ENCODE peak calls at places on chromosomes 12 and 14, in ten cellular contexts. W is HFF-Myc, X is fibroblast of lung, E is left ventricle myocardium inferior, R is cardiac fibroblast, C is astrocyte of the cerebellum, O is stomach, Q is foreskin fibroblast, L is IMR-90, S is neural progenitor cell. K is an unnamed sample.

GRCh38 chr12:68530965-68531364 is 79.7 kb upstream of the RAP1B start:
- DNase-seq in Q (peak; percentile 74), X (peak; percentile 66), W (no peak), O (no peak), E (no peak), R (peak; percentile 86), C (peak; percentile 81), S (no peak), L (peak; percentile 77), K (no peak)

GRCh38 chr12:119649202-119649808 is 18.6 kb upstream of the PRKAB1 start:
- DNase-seq in C (no peak), W (no peak), S (peak; percentile 27), Q (peak; percentile 11), X (no peak), O (no peak), L (no peak), R (peak; percentile 13), E (no peak), K (no peak)

GRCh38 chr12:13211859-13212664 is 15.5 kb downstream of the EMP1 start:
- DNase-seq in E (no peak), O (peak; percentile 66), C (peak; percentile 57), S (peak; percentile 83), X (peak; percentile 79), W (no peak), L (peak; percentile 71), R (peak; percentile 85), Q (peak; percentile 74), K (peak; percentile 29)

GRCh38 chr12:58529114-58529665 is 391.1 kb downstream of the LRIG3 start:
- DNase-seq in L (peak; percentile 86), X (peak; percentile 84), C (peak; percentile 28), E (no peak), Q (peak; percentile 83), S (no peak), W (peak; percentile 72), O (no peak), R (peak; percentile 48), K (no peak)

GRCh38 chr12:118373628-118374027 is 921 bp upstream of the TAOK3 start:
- DNase-seq in Q (no peak), E (no peak), W (no peak), O (no peak), C (no peak), S (peak; percentile 6), R (no peak), X (no peak), L (no peak), K (no peak)

GRCh38 chr12:114611145-114612018 is 72.6 kb downstream of the TBX3 start:
- DNase-seq in C (no peak), E (no peak), O (no peak), L (no peak), R (no peak), W (no peak), S (no peak), Q (no peak), X (no peak), K (no peak)

GRCh38 chr12:26279908-26280307 is 84.5 kb downstream of the SSPN start:
- DNase-seq in W (no peak), X (no peak), R (no peak), S (no peak), C (no peak), Q (no peak), E (no peak), O (no peak), L (no peak), K (no peak)

GRCh38 chr12:108686753-108687152 is 44.6 kb downstream of the CORO1C start:
- DNase-seq in Q (no peak), W (no peak), S (no peak), R (no peak), X (no peak), L (no peak), C (no peak), E (peak; percentile 48), O (no peak), K (no peak)

GRCh38 chr12:58593557-58594304 is 326.6 kb downstream of the LRIG3 start:
- DNase-seq in S (no peak), X (no peak), W (no peak), O (no peak), E (no peak), C (no peak), L (no peak), Q (peak; percentile 41), R (no peak), K (no peak)

GRCh38 chr12:65800928-65801327 is 23.4 kb upstream of the HMGA2 start:
- DNase-seq in W (no peak), C (peak; percentile 73), E (no peak), S (no peak), Q (no peak), L (peak; percentile 54), O (no peak), R (peak; percentile 31), X (no peak), K (no peak)

DNA sequence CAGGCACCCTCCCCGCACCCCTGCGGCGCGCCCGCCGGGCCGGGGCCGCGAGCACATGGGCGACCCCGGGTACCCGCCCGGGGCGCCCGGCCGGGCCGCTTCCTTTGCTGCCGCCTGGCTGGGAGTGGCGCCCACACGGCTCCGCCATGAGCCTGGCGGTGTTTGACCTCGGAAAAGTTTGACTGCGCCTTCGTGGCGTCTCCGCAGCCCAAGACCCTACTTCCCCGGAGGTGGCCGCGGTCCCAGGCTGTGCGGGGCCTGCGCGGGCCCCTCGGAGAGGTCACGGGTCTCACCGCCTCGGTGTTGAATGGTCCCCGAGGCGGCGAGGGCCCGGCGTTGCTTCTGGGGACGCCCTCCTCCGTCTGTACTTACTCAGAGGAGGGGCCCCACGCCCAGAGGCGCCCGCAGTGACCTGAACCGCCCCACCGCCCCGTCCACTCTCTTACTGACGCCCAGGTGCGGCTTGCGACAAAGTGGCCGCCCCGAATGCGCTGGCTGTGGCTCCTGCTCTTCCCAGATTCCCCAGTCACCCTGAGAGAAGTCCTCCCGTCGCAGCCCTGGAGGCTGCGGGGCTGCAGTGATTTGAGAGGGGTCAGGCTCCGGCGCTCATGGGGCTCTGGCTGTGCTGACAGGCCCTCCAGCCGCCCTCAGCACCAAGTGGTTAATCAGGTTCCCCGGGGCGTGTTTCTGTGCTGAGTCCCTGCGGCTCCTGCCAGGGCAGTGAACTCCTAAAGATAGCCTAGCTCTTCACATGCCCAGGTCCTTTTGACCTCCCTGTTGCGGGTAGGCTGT is 5.8 kb downstream of the KMT5A start:
- DNase-seq in R (peak; percentile 22), E (peak; percentile 66), C (no peak), L (no peak), W (no peak), S (peak; percentile 66), O (peak; percentile 67), Q (peak; percentile 71), X (no peak), K (no peak)
- TF ChIP-seq CTCF in R (no peak), E (no peak), C (no peak), L (peak; percentile 3), W (no peak), S (no peak), O (no peak), Q (no peak), X (no peak), K (no peak)

GRCh38 chr14:26811756-26812305 is 214.0 kb upstream of the NOVA1 start:
- DNase-seq in Q (no peak), X (peak; percentile 57), W (no peak), C (no peak), E (no peak), O (no peak), L (no peak), R (no peak), S (no peak), K (no peak)

GRCh38 chr14:26808407-26808806 is 210.6 kb upstream of the NOVA1 start:
- DNase-seq in W (no peak), Q (no peak), C (no peak), O (no peak), X (peak; percentile 12), R (peak; percentile 58), L (no peak), S (no peak), E (no peak), K (no peak)
- H3K4me3 ChIP-seq in W (no peak overlapping the region), Q (no peak overlapping the region), C (no peak overlapping the region), O (no peak overlapping the region), X (no peak overlapping the region), R (no peak overlapping the region), L (no peak overlapping the region), S (no peak overlapping the region), E (no peak overlapping the region), K (no peak overlapping the region)

GRCh38 chr12:109863961-109864712 is 16.2 kb downstream of the GLTP start:
- DNase-seq in W (no peak), Q (peak; percentile 59), O (peak; percentile 76), L (peak; percentile 63), X (peak; percentile 50), R (peak; percentile 50), E (no peak), S (no peak), C (no peak), K (no peak)

GRCh38 chr12:109857715-109858114 is 22.6 kb downstream of the GLTP start:
- DNase-seq in W (no peak), E (no peak), X (no peak), O (no peak), R (no peak), C (no peak), Q (no peak), S (no peak), L (no peak), K (no peak)

GRCh38 chr12:109861689-109862314 is 18.5 kb downstream of the GLTP start:
- DNase-seq in X (no peak), E (no peak), O (no peak), C (no peak), W (no peak), Q (peak; percentile 66), R (no peak), S (no peak), L (peak; percentile 20), K (no peak)

GRCh38 chr12:109858764-109859163 is 21.6 kb downstream of the GLTP start:
- DNase-seq in E (no peak), S (no peak), R (no peak), C (no peak), X (no peak), O (no peak), Q (no peak), L (peak; percentile 28), W (no peak), K (no peak)

DNA sequence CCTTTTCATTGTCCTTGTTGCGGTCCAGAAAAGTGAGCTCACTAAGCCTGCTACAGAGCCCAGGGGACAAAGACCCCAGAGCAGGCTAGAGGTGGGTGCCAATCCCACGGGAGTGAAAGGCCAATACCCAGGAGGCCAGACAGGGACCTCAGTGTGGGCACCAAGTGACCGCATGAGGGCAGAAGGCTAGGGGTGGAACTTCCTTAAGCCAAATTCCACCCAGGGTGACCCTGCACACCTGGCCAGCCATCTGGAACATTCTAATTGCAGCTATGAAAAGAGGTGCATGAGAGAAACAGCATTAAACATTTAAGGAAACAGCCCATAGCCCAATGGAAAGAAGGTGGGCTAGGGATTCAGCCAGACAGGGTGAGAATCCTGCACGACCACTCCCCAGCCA is 19.4 kb downstream of the GLTP start:
- DNase-seq in E (no peak), R (no peak), C (no peak), S (no peak), L (no peak), X (no peak), W (no peak), O (no peak), Q (no peak), K (no peak)
- TF ChIP-seq CTCF in E (no peak), R (no peak), C (no peak), S (no peak), L (no peak), X (no peak), W (no peak), O (no peak), Q (no peak), K (no peak)

DNA sequence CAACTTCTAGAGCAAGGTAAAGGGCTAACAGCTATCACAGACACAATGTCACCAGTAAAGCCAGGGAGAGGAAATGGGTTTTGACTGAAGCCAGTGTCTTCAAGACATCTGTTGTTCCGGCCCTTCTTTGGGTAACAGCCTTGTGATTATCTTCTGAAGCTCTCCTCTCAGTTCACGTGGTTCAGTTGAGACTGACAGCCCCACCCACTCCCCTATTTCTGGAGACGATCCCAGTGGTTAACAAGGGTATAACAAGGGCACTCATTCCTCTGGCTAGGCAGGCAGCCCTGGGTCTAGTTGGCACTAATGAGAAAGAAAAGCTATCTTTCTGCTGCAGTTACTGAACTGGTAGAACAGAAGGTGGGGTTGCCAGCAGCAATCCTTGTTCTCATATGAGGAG is 6.9 kb downstream of the GNPTAB start:
- DNase-seq in X (peak; percentile 18), W (peak; percentile 24), Q (peak; percentile 30), E (peak; percentile 39), L (no peak), S (peak; percentile 70), C (no peak), O (peak; percentile 53), R (peak; percentile 58), K (no peak)
- H3K4me3 ChIP-seq in X (no peak overlapping the region), W (no peak overlapping the region), Q (no peak overlapping the region), E (peak overlapping the region; percentile 44), L (no peak overlapping the region), S (no peak overlapping the region), C (no peak overlapping the region), O (no peak overlapping the region), R (no peak overlapping the region), K (no peak overlapping the region)

K was measured in GM12864.